ENCODE peak calls at places on chromosomes 3 and 15, in five cellular contexts. K, X, U, F and M are unnamed samples.

GRCh38 chr3:74420538-74421128 is 193.8 kb downstream of the CNTN3 start:
- DNase-seq in F (no peak), X (no peak), U (no peak), K (no peak), M (no peak)

GRCh38 chr15:29682781-29683180 is 139.5 kb downstream of the TJP1 start:
- DNase-seq in K (no peak), U (no peak), X (peak; percentile 32), F (no peak), M (no peak)

GRCh38 chr3:47193871-47194859 is 30.3 kb upstream of the SETD2 start:
- DNase-seq in F (no peak), X (peak; percentile 56), K (no peak), U (no peak), M (no peak)

GRCh38 chr3:114401346-114401745 is 107.5 kb downstream of the TIGIT start:
- DNase-seq in K (no peak), F (no peak), X (no peak), U (no peak), M (no peak)

GRCh38 chr15:100829457-100829856 is 50.2 kb upstream of the ALDH1A3 start:
- DNase-seq in X (no peak), F (no peak), K (no peak), U (no peak), M (no peak)

GRCh38 chr3:52685285-52685704 is 418 bp downstream of the PBRM1 start:
- DNase-seq in U (no peak), F (peak; percentile 90), X (no peak), K (peak; percentile 88), M (peak; percentile 74)

GRCh38 chr3:51712511-51712931 is 5.7 kb downstream of the GRM2 start:
- DNase-seq in K (peak; percentile 22), U (peak; percentile 33), F (peak; percentile 42), X (no peak), M (no peak)

GRCh38 chr3:191762323-191762960 is 301.5 kb downstream of the PYDC2 start:
- DNase-seq in K (no peak), F (no peak), U (no peak), X (no peak), M (no peak)

GRCh38 chr3:132735589-132735988 is 13.4 kb upstream of the NPHP3 start:
- DNase-seq in K (no peak), X (no peak), F (no peak), U (no peak), M (no peak)

GRCh38 chr3:111521881-111522280 is 20.1 kb upstream of the CD96 start:
- DNase-seq in X (peak; percentile 83), F (no peak), K (no peak), U (no peak), M (no peak)

DNA sequence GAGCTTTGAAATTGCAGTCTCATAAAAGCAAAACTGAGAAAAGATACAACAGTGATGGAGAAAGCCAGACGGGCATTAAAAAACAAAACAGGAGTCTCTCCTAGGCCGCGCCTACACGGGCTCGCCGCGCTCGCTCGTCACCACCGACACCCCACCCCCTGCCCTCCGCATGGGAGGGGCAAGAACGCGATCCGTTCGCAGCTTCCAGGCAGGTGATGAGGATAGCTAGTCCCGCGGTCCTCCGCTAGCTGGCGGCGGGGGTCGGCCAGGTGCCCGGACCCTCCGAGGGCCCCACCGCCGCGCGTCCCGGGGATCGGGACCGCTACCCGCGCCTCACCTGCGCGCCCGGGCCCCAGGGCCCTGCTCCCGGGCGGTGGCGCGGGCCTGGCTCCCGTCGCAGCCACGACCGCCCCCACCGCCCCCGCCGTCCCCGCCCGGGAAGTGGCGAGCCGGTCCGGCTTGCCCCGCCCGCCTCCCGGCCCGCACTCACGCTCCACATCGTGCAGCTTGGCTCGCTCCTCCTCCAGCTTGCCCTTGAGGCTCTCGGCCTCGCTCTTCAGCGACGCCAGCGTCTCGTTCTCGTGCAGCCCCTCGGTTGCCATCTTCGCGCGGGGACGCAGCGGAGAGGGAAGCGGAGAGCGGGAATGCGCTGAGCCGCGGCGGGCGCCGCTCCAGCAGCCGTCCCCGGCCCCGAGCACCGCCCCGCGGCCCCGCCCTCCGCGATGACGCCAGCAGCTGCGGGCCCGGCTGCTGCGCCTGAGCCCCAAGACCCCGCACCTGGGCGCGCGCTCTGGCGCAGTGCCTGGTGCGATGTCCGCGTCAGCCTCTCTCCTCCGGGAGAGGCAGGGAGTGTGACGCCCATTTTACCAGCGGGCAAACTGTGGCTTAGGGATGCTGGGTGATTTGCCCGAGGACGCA is 11.7 kb downstream of the GNB5 start:
- DNase-seq in X (peak; percentile 70), K (peak; percentile 87), U (peak; percentile 92), F (peak; percentile 91), M (peak; percentile 91)
- TF ChIP-seq POLR2A in X (peak; percentile 60), K (no peak), U (peak; percentile 79), F (peak; percentile 73), M (peak; percentile 85)

GRCh38 chr3:150607267-150608065 is 4.3 kb downstream of the SELENOT start:
- DNase-seq in X (no peak), U (no peak), F (no peak), K (no peak), M (no peak)
- H3K4me1 ChIP-seq in X (no peaks in the 10 kb centered on the region), U (peaks cover 2% of the 10 kb centered on the region), F (no peaks in the 10 kb centered on the region), K (peaks cover 63% of the 10 kb centered on the region), M (peaks cover 11% of the 10 kb centered on the region)

GRCh38 chr15:88300861-88301260 is 44.3 kb upstream of the NTRK3 start:
- DNase-seq in K (no peak), X (no peak), U (no peak), F (no peak), M (no peak)

GRCh38 chr15:88300018-88300549 is 43.5 kb upstream of the NTRK3 start:
- DNase-seq in K (no peak), U (no peak), X (no peak), F (no peak), M (no peak)

GRCh38 chr15:88302373-88302772 is 45.8 kb upstream of the NTRK3 start:
- DNase-seq in U (no peak), X (no peak), F (no peak), K (no peak), M (no peak)

GRCh38 chr15:88301311-88301710 is 44.8 kb upstream of the NTRK3 start:
- DNase-seq in K (no peak), F (no peak), X (no peak), U (no peak), M (no peak)

DNA sequence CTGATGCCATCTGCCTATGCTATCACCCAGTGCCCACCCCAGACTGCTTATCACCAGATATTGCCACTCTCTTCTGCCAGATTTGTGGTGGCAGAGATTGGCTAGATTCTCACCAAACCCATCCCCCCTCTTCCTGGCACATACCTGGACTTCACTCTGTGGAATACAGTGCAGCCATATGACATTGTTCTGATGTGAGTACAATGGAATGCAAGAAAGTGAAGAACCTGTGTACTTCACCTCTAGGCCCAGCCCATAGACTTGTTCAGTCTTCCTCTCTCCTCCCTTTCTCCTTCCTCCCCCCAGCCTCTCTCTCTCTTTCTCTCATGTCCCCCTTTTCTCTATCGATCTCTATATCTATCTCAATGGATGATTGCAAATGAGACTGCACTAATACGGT is 46.9 kb upstream of the NTRK3 start:
- DNase-seq in F (no peak), U (no peak), X (no peak), K (no peak), M (no peak)
- TF ChIP-seq POLR2A in F (no peak), U (no peak), X (no peak), K (no peak), M (no peak)

GRCh38 chr3:48406443-48407431 is 23.1 kb downstream of the PLXNB1 start:
- DNase-seq in U (no peak), K (peak; percentile 11), X (no peak), F (peak; percentile 34), M (no peak)

GRCh38 chr3:48404440-48405342 is 25.2 kb downstream of the PLXNB1 start:
- DNase-seq in U (no peak), K (peak; percentile 24), X (no peak), F (peak; percentile 48), M (no peak)

GRCh38 chr3:48407542-48408099 is 22.3 kb downstream of the PLXNB1 start:
- DNase-seq in K (no peak), U (no peak), F (no peak), X (no peak), M (no peak)

GRCh38 chr3:48405343-48405881 is 24.5 kb downstream of the PLXNB1 start:
- DNase-seq in X (no peak), U (no peak), K (peak; percentile 24), F (peak; percentile 55), M (peak; percentile 34)

DNA sequence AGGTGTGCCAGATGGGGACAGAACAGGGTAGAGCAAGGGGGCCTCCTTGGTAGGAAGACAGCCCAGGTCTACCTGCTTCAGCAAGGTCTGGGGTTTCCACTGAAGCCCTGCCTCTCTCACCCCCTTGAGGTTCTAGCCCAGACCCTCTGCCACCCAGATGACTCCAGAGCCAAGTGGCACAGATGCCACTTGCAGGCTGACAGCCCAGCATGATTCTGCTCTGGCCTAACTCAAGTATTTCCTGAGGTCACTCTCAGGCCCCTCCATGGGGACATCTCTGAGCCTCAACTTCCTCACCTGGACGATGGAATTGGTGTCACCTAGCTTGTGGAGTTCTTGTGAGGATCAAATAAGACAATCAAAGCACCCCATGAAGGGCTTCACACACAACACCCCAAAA is 23.9 kb downstream of the PLXNB1 start:
- DNase-seq in K (no peak), F (no peak), U (no peak), X (no peak), M (no peak)
- H3K4me1 ChIP-seq in K (no peaks in the 10 kb centered on the region), F (no peaks in the 10 kb centered on the region), U (no peaks in the 10 kb centered on the region), X (peaks cover 7% of the 10 kb centered on the region), M (peaks cover 2% of the 10 kb centered on the region)

DNA sequence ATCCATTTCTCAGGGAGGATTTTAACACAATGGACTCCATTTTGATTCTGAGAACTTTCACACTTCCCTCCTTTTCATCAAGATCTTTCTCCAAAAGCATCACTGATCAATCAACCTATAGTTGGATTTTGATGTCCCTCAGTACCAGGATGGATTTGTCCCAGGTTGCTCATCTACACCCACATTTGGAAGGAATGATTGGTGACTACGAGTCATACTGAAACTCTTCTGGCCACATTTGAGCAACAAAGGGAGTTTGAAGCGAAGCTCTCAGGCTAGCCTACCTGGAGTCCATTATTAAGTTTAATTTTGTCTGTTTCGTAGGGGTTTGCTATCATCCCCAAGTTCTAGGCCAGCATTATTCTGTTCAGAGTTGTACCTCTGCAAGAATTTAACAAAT is 31.3 kb upstream of the ATP8B4 start:
- DNase-seq in U (no peak), X (no peak), F (no peak), K (no peak), M (no peak)
- TF ChIP-seq POLR2A in U (no peak), X (no peak), F (no peak), K (no peak), M (no peak)

DNA sequence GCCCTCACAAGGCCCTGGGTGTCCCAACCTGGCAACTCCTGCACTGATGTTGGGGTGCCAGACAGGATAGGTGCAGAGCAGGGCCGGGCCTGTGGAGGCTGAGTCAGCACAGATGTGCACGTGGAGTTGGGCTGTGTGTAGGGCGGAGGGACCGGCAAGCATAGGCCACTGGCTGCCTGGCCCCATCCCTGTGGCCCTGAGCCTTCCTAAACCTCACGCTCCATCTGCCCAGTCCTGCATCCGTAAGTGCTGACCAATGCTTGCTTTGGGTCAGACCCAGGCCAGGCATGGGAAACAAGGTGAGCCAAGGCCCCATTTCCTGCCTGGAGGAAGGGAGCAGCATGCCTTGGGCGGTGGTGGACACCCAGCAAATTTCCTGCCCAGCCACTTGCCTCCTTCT is 5.8 kb upstream of the IQSEC1 start:
- DNase-seq in K (no peak), X (no peak), F (no peak), U (no peak), M (no peak)
- H3K4me1 ChIP-seq in K (no peaks in the 10 kb centered on the region), X (no peaks in the 10 kb centered on the region), F (no peaks in the 10 kb centered on the region), U (no peaks in the 10 kb centered on the region), M (no peaks in the 10 kb centered on the region)

GRCh38 chr3:129313415-129313982 is 34.8 kb downstream of the HMCES start:
- DNase-seq in X (peak; percentile 9), F (no peak), K (no peak), U (no peak), M (peak; percentile 55)
- TF ChIP-seq POLR2A in X (no peak), F (no peak), K (no peak), U (peak; percentile 97), M (no peak)